ENCODE peak calls at places on chromosomes 3 and 15, in six cellular contexts. G, K, X, O, T and C are unnamed samples.

GRCh38 chr3:31624054-31624709 is 91.5 kb downstream of the STT3B start:
- DNase-seq in G (no peak), K (no peak), X (no peak), O (no peak), T (no peak), C (no peak)

GRCh38 chr3:119304201-119304713 is 10.1 kb downstream of the ARHGAP31 start:
- DNase-seq in G (no peak), K (no peak), X (no peak), O (no peak), T (peak), C (no peak)

GRCh38 chr3:107404727-107405519 is 27.7 kb downstream of the CCDC54 start:
- DNase-seq in G (no peak), K (no peak), X (no peak), O (no peak), T (peak), C (no peak)

GRCh38 chr15:98263787-98264186 is 303.3 kb downstream of the ARRDC4 start:
- DNase-seq in G (no peak), K (no peak), X (no peak), O (no peak), T (no peak), C (no peak)

GRCh38 chr3:138184994-138185393 is 2.1 kb upstream of the ARMC8 start:
- DNase-seq in G (no peak), K (no peak), X (no peak), O (no peak), T (no peak), C (no peak)

GRCh38 chr3:86162521-86162920 is 828.4 kb downstream of the VGLL3 start:
- DNase-seq in G (no peak), K (no peak), X (no peak), O (no peak), T (no peak), C (no peak)

GRCh38 chr15:68025860-68026424 is 28.2 kb upstream of the PIAS1 start:
- DNase-seq in G (no peak), K (no peak), X (no peak), O (no peak), T (peak), C (no peak)

GRCh38 chr3:157531301-157531660 is 28.1 kb upstream of the VEPH1 start:
- DNase-seq in G (no peak), K (no peak), X (no peak), O (no peak), T (peak), C (no peak)

GRCh38 chr3:31491660-31492059 is 41.1 kb upstream of the STT3B start:
- DNase-seq in G (no peak), K (no peak), X (no peak), O (no peak), T (no peak), C (no peak)

GRCh38 chr15:39582977-39583585 is 2.2 kb downstream of the THBS1 start:
- DNase-seq in G (no peak), K (no peak), X (no peak), O (no peak), T (peak), C (no peak)

GRCh38 chr3:71010731-71011455 is 572.6 kb downstream of the FOXP1 start:
- DNase-seq in G (no peak), K (no peak), X (no peak), O (no peak), T (peak), C (no peak)

GRCh38 chr15:55856506-55856905 is 113.6 kb upstream of the PRTG start:
- DNase-seq in G (no peak), K (no peak), X (no peak), O (no peak), T (no peak), C (no peak)

GRCh38 chr3:99950921-99951320 is 133.3 kb downstream of the CMSS1 start:
- DNase-seq in G (no peak), K (no peak), X (no peak), O (no peak), T (no peak), C (no peak)

GRCh38 chr3:122941233-122942206 is 86.0 kb downstream of the SEMA5B start:
- DNase-seq in G (no peak), K (no peak), X (no peak), O (no peak), T (no peak), C (no peak)
- TF ChIP-seq CTCF in G (peak), K (no peak), X (no peak), O (no peak), T (peak), C (peak)

GRCh38 chr3:52196977-52197376 is 983 bp upstream of the ALAS1 start:
- DNase-seq in G (peak), K (no peak), X (no peak), O (peak), T (no peak), C (no peak)

GRCh38 chr3:52197499-52197841 is 490 bp upstream of the ALAS1 start:
- DNase-seq in G (no peak), K (no peak), X (no peak), O (no peak), T (no peak), C (no peak)

GRCh38 chr3:52198643-52199608 is 966 bp downstream of the ALAS1 start:
- DNase-seq in G (no peak), K (no peak), X (no peak), O (no peak), T (no peak), C (no peak)

GRCh38 chr3:52195823-52196331 is 2.1 kb upstream of the ALAS1 start:
- DNase-seq in G (peak), K (no peak), X (no peak), O (peak), T (no peak), C (no peak)

DNA sequence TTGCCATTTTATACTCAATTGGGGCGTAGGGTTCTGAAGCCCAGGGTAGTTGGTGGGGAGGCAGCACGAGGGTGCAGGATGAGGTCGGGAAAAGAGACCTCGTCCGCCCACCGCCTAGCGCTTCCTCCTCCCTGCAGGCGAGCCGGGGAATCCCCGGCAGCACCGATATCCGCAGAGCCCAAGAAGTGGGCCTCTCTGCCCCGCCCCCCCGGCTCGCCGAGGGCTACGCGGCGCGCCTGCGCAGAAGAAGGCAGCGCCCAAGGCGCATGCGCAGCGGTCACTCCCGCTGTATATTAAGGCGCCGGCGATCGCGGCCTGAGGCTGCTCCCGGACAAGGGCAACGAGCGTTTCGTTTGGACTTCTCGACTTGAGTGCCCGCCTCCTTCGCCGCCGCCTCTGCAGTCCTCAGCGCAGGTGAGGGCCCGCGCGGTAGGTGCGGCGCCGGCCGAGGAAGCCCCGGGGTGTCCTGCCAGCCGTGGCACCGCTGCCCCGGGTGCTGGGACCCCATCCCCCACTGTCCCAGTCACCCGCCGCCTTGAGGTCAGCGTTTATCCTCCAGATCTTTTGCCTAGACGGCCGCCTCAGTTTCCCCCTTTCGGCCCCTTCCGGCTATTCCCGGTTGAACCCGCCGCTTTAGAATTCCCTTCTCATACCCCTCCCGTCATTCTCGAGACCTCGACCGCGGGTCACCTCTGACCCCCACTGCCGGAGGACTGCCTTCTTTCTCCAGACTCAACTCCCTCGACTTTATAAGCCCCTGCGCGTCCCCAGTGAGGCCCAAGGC is at the start of gene ALAS1:
- DNase-seq in G (peak), K (peak), X (peak), O (peak), T (peak), C (peak)
- TF ChIP-seq CTCF in G (peak), K (no peak), X (no peak), O (peak), T (peak), C (peak)

DNA sequence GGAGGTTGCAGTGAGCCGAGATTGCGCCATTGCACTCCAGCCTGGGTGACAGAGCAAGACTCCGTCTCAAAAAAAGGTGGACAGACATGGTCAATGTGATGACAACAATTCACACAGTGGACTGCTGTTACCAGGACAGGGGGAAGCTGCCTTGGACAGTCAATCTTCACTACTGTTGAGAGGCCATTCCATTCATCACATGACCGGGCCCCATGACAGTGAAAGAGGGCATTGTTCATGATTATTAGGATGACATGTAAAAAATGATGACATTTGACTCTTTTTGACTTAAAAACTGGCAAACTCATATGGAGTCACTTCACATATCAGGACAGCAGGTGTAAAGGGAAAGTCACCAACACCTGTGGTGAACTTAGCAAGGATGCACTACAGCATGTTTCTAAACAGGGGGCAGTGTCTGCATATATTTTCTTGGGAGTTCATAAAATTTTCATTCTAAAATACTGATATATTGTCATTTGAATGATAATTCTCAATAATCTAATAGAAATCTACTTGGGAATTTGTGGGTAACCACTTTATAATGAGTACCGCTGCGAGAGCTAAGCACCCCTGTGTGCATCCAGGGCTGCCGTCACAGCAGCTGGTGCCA is 34.2 kb upstream of the LDHAL6B start:
- DNase-seq in G (no peak), K (no peak), X (no peak), O (no peak), T (no peak), C (no peak)
- TF ChIP-seq CTCF in G (no peak), K (no peak), X (no peak), O (no peak), T (peak), C (no peak)

GRCh38 chr3:168250415-168250861 is 154.7 kb upstream of the GOLIM4 start:
- DNase-seq in G (no peak), K (no peak), X (no peak), O (no peak), T (peak), C (no peak)
- TF ChIP-seq CTCF in G (no peak), K (no peak), X (no peak), O (no peak), T (no peak), C (no peak)

DNA sequence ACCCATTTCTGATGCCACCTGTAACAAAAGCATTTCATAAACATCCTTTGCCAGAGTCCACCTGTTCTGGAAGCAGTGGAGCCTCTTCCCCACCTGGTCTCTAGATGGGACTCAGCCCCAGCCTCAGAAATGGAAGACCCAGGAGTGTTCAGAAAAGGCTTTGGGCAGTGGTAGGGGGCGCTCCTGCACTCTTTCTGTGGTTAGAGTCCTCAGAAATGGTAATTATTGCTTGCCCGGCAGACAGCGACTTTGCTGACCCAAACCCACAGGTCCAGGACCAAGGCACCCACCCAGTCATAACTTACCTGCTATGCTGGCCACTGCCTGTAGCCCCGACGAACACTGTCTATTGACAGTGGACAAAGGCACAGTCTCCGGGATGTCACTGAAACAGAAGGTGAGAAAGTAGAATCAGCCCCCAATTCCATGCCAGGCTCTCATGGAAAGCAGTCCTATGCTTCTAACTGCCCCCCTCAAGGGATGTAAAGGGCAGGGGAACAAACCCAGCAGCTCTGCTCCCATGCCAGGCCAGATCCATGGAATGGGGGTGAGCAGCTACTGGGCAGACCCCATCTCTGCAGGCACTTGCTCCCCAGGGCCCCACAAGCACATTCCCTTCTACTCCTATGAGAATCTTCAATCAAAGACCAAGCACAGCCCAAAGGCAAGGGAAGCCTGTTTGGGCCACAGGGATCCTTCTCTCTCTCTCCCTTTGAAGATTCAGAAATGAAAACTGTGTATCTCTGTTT is 5.1 kb downstream of the ACAA1 start:
- DNase-seq in G (no peak), K (no peak), X (peak), O (peak), T (peak), C (no peak)
- TF ChIP-seq CTCF in G (peak), K (no peak), X (no peak), O (peak), T (peak), C (no peak)

GRCh38 chr3:196712514-196713413 is 587 bp downstream of the PIGX start:
- DNase-seq in G (peak), K (peak), X (peak), O (peak), T (peak), C (no peak)

GRCh38 chr3:196711838-196712513 is at the start of the genes CEP19 and PIGX:
- DNase-seq in G (peak), K (peak), X (peak), O (peak), T (peak), C (peak)

GRCh38 chr3:196708467-196708866 is 3.6 kb downstream of the CEP19 start:
- DNase-seq in G (no peak), K (no peak), X (no peak), O (no peak), T (no peak), C (no peak)

GRCh38 chr3:196706313-196706712 is 5.7 kb downstream of the CEP19 start:
- DNase-seq in G (no peak), K (no peak), X (no peak), O (no peak), T (no peak), C (no peak)

DNA sequence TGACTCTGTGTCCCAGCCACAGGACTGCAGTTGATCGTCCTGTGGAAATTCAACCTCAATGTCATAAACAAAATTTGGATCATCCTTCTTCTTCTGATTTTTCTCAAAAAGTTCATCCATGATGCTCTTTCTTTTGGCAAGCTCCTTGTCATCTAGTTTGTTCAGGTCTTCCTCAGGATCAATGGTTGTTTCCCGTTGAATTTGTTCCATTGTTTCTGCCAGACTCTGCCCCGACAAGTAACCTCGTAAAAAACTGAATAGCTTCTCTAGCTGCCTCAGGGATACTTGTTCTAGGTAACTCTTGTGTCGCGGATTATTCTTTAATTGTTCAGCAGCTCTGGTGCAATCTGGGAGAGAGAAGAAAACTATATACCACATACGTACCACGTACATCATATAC is 4.5 kb downstream of the CEP19 start:
- DNase-seq in G (no peak), K (no peak), X (no peak), O (no peak), T (no peak), C (no peak)
- TF ChIP-seq CTCF in G (no peak), K (no peak), X (no peak), O (no peak), T (no peak), C (no peak)

GRCh38 chr15:77497942-77498361 is 77.3 kb downstream of the HMG20A start:
- DNase-seq in G (no peak), K (peak), X (no peak), O (no peak), T (peak), C (no peak)

GRCh38 chr15:77499087-77499765 is 78.5 kb downstream of the HMG20A start:
- DNase-seq in G (no peak), K (no peak), X (no peak), O (no peak), T (no peak), C (no peak)

GRCh38 chr15:77496710-77497107 is 76.0 kb downstream of the HMG20A start:
- DNase-seq in G (peak), K (peak), X (peak), O (peak), T (peak), C (peak)

GRCh38 chr15:77495806-77496589 is 75.3 kb downstream of the HMG20A start:
- DNase-seq in G (peak), K (no peak), X (no peak), O (no peak), T (peak), C (no peak)

GRCh38 chr15:77497108-77497737 is 76.5 kb downstream of the HMG20A start:
- DNase-seq in G (peak), K (peak), X (no peak), O (no peak), T (peak), C (no peak)
- TF ChIP-seq CTCF in G (peak), K (no peak), X (no peak), O (no peak), T (no peak), C (no peak)

GRCh38 chr15:52503788-52504496 is 24.7 kb downstream of the MYO5A start:
- DNase-seq in G (no peak), K (no peak), X (no peak), O (no peak), T (peak), C (no peak)

GRCh38 chr15:52502608-52503007 is 26.1 kb downstream of the MYO5A start:
- DNase-seq in G (no peak), K (no peak), X (no peak), O (no peak), T (no peak), C (no peak)

GRCh38 chr15:52509500-52510244 is 19.0 kb downstream of the MYO5A start:
- DNase-seq in G (no peak), K (no peak), X (no peak), O (no peak), T (no peak), C (no peak)

GRCh38 chr15:52505141-52505540 is 23.5 kb downstream of the MYO5A start:
- DNase-seq in G (no peak), K (no peak), X (peak), O (peak), T (no peak), C (no peak)

DNA sequence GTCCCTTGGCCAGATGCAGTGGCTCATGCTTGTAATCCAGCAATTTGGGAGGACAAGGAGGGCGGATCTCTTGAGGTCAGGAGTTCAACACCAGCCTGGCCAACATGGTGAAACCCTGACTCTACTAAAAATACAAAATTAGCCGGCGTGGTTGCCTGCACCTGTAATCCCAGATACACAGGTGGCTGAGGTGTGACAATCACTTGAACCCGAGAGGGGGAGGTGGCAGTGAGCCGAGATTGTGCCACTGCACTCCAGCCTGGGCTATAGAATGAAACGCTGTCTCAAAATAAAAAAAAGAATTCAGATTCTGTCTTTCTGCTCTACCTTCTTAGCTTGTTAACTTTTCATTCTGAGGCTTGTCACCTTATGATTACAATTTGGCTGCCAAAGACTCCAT is 22.1 kb downstream of the MYO5A start:
- DNase-seq in G (no peak), K (no peak), X (no peak), O (no peak), T (no peak), C (no peak)
- TF ChIP-seq CTCF in G (no peak), K (no peak), X (no peak), O (no peak), T (no peak), C (no peak)

DNA sequence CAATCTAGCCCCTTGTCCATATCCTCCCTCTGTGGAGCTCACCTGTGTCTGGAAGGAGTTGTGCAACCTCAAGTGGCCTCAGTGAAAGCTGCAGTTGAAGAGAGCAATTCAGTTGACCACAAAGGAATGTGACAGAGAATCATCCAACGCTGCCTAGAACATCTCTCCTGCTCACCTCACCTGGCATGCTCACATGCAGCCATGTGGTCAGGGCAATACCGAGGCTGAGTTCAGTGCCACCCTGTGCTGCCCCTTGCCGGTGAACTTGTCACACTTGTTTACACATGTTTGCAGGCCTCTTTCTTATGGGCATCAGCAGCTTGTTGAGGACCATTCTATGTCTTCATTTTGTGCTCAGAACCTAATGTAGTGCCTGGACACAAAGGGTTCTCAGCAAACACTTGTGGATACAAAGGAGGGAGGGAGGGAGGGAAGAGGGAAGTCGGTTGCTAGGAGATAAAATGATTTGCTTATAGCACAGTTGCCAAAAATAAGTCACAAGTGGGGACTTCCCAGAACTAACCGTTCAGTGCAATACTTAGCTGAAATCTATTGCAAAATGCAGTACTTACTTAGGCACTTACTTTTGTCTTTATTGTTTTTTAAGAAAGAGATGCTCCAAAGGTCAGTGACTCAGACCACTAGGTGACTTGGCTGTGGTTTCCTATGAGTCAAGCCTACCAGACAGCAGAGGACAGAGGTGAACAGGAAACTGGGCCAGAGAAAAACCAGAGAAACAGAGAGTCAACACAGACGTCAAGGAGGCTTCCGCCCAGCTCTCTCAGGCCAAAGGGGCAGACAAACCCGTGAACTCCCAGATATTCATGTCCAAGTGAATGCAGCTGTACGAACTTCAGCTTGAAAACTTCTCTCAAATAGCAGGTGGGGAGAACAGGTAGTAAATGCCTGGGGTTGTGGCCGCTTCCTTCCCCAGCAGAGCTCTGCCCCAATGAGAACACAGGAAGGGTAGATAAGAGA is 227.8 kb upstream of the CTNNB1 start:
- DNase-seq in G (peak), K (peak), X (peak), O (peak), T (peak), C (peak)
- TF ChIP-seq CTCF in G (peak), K (no peak), X (no peak), O (peak), T (peak), C (no peak)